ENCODE peak calls at places on chromosomes 11 and 22, in four cellular contexts. D, E, C and B are unnamed samples. For H3K4me1, the result is how much of the 10 kb centered on the place peaks cover.

GRCh38 chr11:2328040-2328439 is 26.2 kb downstream of the TSPAN32 start:
- DNase-seq in C (no peak), D (peak), E (no peak), B (no peak)

GRCh38 chr22:47282366-47282765 is 519.9 kb downstream of the TBC1D22A start:
- DNase-seq in D (no peak), E (no peak), C (no peak), B (no peak)

GRCh38 chr22:25837288-25837900 is 95.4 kb downstream of the MYO18B start:
- DNase-seq in D (no peak), C (no peak), E (no peak), B (no peak)

GRCh38 chr11:117478926-117479325 is 151.3 kb downstream of the CEP164 start:
- DNase-seq in D (no peak), E (no peak), C (no peak), B (no peak)

GRCh38 chr22:45010532-45010900 is 711 bp upstream of the PHF21B start:
- DNase-seq in E (peak), C (no peak), D (peak), B (no peak)

GRCh38 chr11:62324738-62325556 is 12.3 kb upstream of the ASRGL1 start:
- DNase-seq in D (peak), C (peak), E (peak), B (no peak)

GRCh38 chr11:123740787-123741158 is 687 bp downstream of the ZNF202 start:
- DNase-seq in E (no peak), D (no peak), C (no peak), B (no peak)

GRCh38 chr11:73513707-73514106 is 84.2 kb downstream of the FAM168A start:
- DNase-seq in E (no peak), D (no peak), C (no peak), B (no peak)

GRCh38 chr11:92979176-92979575 is 9.7 kb downstream of the MTNR1B start:
- DNase-seq in C (no peak), D (no peak), E (no peak), B (no peak)

DNA sequence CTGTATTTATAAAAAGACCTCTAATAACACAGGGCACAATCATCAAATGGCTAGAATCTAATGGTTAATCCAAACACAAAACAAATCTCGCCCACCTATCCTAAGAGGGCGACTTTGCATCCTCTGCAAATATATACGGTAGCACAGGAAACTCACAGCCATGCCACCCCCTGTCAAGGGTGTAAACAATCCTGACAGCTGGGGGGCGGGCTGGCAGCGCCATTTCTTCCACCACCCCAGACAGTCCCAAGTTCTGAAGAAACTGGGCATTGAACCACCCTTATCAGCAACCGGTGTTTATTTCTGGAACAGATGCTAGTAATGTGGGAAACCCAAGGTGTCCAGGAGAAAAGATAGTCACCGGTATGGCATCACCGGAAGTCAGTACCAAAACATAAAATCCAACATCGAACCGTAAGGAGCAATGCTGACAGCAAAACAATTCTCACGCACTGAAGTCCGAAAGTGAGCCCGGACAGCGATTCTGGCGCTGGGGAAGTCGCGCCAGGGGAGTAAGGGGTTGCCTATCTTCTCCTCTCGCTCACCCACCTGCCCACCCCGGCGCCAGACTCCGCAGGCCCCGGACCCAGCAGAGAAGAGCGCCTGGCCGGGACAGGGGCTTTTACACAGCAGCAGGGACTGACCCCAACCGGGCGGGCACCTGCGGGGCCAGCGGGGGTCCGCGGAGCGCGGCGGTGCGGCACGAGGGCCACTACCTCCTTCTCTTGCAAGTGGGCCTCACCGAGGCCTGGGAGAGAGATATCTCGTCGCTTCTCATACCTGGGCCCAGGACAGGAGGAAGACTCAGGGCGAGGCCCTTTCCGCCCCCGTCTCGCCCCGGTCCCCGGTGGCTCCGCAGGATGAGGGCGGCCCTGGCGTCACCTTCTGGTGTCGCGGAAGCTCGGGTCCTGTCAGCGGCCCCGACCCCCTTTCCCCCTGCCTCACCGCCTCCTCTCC is 643 bp downstream of the FBXO3 start:
- DNase-seq in E (peak), D (peak), C (no peak), B (no peak)
- TF ChIP-seq CTCF in E (no peak), D (no peak), C (no peak), B (no peak)

DNA sequence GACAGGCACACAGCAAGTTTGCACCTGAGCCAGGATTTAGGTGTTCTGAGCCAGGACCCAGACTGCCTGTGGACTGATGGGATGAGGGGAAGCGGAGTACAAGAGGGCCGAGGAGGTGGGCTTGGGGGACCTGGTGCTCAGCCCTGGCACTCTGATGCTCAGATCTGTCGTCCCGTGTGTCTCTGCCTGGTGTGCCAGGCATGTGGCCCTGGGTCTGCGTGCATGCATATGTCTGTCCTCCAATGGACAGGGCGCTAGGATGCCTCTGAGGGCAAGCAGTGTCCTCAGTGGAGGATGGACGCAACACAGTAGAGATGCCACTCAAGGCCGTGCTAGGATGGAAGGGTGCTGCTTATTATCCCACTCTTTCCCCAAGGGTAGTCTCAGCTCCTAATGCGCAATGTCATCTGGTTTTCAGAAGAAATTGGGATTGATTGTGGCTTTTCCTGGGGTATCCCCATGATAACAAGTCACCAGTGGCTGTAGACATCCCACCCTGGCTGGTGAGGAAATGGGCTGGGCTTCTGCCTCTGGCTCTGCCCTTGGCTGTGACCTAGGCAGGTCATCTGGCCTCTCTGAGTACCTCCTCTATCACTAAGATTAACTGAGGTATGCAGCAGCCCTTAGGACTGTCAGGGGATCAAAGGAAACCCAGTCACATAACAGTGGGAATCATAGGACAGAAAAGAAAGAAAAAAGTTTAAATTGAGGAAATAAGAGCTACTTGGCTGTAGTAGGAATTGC is 35.7 kb upstream of the SUSD2 start:
- DNase-seq in C (no peak), E (peak), D (no peak), B (no peak)
- H3K4me1 ChIP-seq in C (under half), E (under half), D (half or more), B (under half)

GRCh38 chr11:29963068-29963467 is 53.8 kb downstream of the KCNA4 start:
- DNase-seq in E (no peak), C (no peak), D (no peak), B (no peak)

GRCh38 chr11:29959488-29959887 is 57.3 kb downstream of the KCNA4 start:
- DNase-seq in D (no peak), C (no peak), E (no peak), B (no peak)

GRCh38 chr11:29963796-29964195 is 53.0 kb downstream of the KCNA4 start:
- DNase-seq in C (no peak), E (no peak), D (no peak), B (no peak)

GRCh38 chr11:29957406-29957805 is 59.4 kb downstream of the KCNA4 start:
- DNase-seq in C (no peak), E (peak), D (no peak), B (no peak)

GRCh38 chr11:29962243-29962642 is 54.6 kb downstream of the KCNA4 start:
- DNase-seq in C (no peak), E (peak), D (no peak), B (no peak)
- TF ChIP-seq CTCF in C (peak), E (peak), D (no peak), B (no peak)

DNA sequence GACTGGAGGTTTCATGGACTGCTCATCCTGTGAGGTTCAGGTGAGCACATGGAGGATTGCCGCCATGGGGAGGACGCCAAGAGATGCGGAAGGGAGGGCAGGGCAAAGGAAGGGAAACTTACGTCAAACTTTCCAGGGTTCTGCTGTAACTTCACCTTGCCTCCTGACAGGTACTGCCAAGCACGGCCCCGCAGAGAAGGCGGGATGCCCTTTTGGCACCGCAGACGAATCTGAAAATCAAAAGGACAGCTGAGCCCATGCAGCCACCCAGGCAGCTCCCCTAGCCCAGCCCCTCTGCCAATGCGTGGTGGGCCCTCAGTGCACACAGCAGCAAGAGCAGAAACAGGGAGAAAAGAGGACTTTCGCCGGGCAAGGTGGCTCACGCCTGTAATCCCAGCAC is 10.0 kb upstream of the CASTOR1 start:
- DNase-seq in C (no peak), E (no peak), D (peak), B (no peak)
- H3K4me1 ChIP-seq in C (under half), E (under half), D (under half), B (under half)